ENCODE peak calls at places on chromosomes 2 and 18, in four cellular contexts. One of them, this sample, is unnamed.

GRCh38 chr2:23617167-23617787 is 232.3 kb downstream of the KLHL29 start:
- DNase-seq in mesendoderm: no peak
- DNase-seq in IMR-90: peak; percentile 64
- DNase-seq in H1: no peak
- DNase-seq in this sample: no peak

GRCh38 chr2:95670686-95671085 is 78.9 kb downstream of the TRIM43 start:
- DNase-seq in mesendoderm: no peak
- DNase-seq in IMR-90: no peak
- DNase-seq in H1: no peak
- DNase-seq in this sample: no peak

GRCh38 chr2:126902859-126903258 is 4.2 kb downstream of the TEX51 start:
- DNase-seq in mesendoderm: no peak
- DNase-seq in IMR-90: no peak
- DNase-seq in H1: no peak
- DNase-seq in this sample: no peak

GRCh38 chr2:66865161-66865560 is 430.2 kb downstream of the MEIS1 start:
- DNase-seq in mesendoderm: no peak
- DNase-seq in IMR-90: peak; percentile 61
- DNase-seq in H1: no peak
- DNase-seq in this sample: no peak

GRCh38 chr2:203790134-203790533 is 77.4 kb upstream of the CTLA4 start:
- DNase-seq in mesendoderm: no peak
- DNase-seq in IMR-90: peak; percentile 15
- DNase-seq in H1: no peak
- DNase-seq in this sample: no peak

GRCh38 chr2:30208453-30208852 is 22.9 kb upstream of the LBH start:
- DNase-seq in mesendoderm: peak; percentile 97
- DNase-seq in IMR-90: peak; percentile 82
- DNase-seq in H1: peak; percentile 57
- DNase-seq in this sample: peak; percentile 84

GRCh38 chr18:42641996-42642395 is 473.5 kb downstream of the RIT2 start:
- DNase-seq in mesendoderm: no peak
- DNase-seq in IMR-90: no peak
- DNase-seq in H1: no peak
- DNase-seq in this sample: no peak

GRCh38 chr2:147646999-147647588 is 197.7 kb upstream of the ACVR2A start:
- DNase-seq in mesendoderm: no peak
- DNase-seq in IMR-90: no peak
- DNase-seq in H1: no peak
- DNase-seq in this sample: no peak

GRCh38 chr2:240624011-240624949 is 1.0 kb upstream of the GPR35 start:
- DNase-seq in mesendoderm: no peak
- DNase-seq in IMR-90: no peak
- DNase-seq in H1: no peak
- DNase-seq in this sample: no peak

GRCh38 chr2:27638709-27639108 is 9.9 kb downstream of the GPN1 start:
- DNase-seq in mesendoderm: no peak
- DNase-seq in IMR-90: peak; percentile 90
- DNase-seq in H1: no peak
- DNase-seq in this sample: no peak

GRCh38 chr2:206856474-206856873 is 82.8 kb upstream of the CPO start:
- DNase-seq in mesendoderm: no peak
- DNase-seq in IMR-90: peak; percentile 50
- DNase-seq in H1: no peak
- DNase-seq in this sample: no peak

GRCh38 chr2:42084231-42084671 is 36.4 kb downstream of the PKDCC start:
- DNase-seq in mesendoderm: no peak
- DNase-seq in IMR-90: peak; percentile 84
- DNase-seq in H1: no peak
- DNase-seq in this sample: no peak

GRCh38 chr18:58584219-58585127 is 44.4 kb downstream of the ALPK2 start:
- DNase-seq in mesendoderm: peak; percentile 93
- DNase-seq in IMR-90: peak; percentile 48
- DNase-seq in H1: no peak
- DNase-seq in this sample: peak; percentile 47

GRCh38 chr2:203688798-203689197 is 17.6 kb upstream of the CD28 start:
- DNase-seq in mesendoderm: peak; percentile 63
- DNase-seq in IMR-90: peak; percentile 78
- DNase-seq in H1: no peak
- DNase-seq in this sample: no peak

GRCh38 chr2:42493885-42494433 is at the start of gene KCNG3:
- DNase-seq in mesendoderm: peak; percentile 82
- DNase-seq in IMR-90: peak; percentile 12
- DNase-seq in H1: peak; percentile 88
- DNase-seq in this sample: peak; percentile 79

GRCh38 chr2:98569197-98569793 is 39.0 kb downstream of the COA5 start:
- DNase-seq in mesendoderm: peak; percentile 61
- DNase-seq in IMR-90: no peak
- DNase-seq in H1: peak; percentile 96
- DNase-seq in this sample: peak; percentile 70

GRCh38 chr2:205763708-205764501 is 81.6 kb downstream of the NRP2 start:
- DNase-seq in mesendoderm: peak; percentile 93
- DNase-seq in IMR-90: peak; percentile 63
- DNase-seq in H1: peak; percentile 98
- DNase-seq in this sample: peak; percentile 95

GRCh38 chr2:27798948-27799645 is 27.6 kb downstream of the MRPL33 start:
- DNase-seq in mesendoderm: peak; percentile 99
- DNase-seq in IMR-90: peak; percentile 100
- DNase-seq in H1: peak; percentile 34
- DNase-seq in this sample: peak; percentile 65

GRCh38 chr18:44594779-44595467 is 85.8 kb upstream of the SETBP1 start:
- DNase-seq in mesendoderm: peak; percentile 79
- DNase-seq in IMR-90: peak; percentile 59
- DNase-seq in H1: no peak
- DNase-seq in this sample: no peak

GRCh38 chr18:44709297-44710117 is 28.8 kb downstream of the SETBP1 start:
- DNase-seq in mesendoderm: no peak
- DNase-seq in IMR-90: no peak
- DNase-seq in H1: no peak
- DNase-seq in this sample: no peak

GRCh38 chr18:62852851-62853250 is 137.5 kb downstream of the PHLPP1 start:
- DNase-seq in mesendoderm: no peak
- DNase-seq in IMR-90: peak; percentile 21
- DNase-seq in H1: no peak
- DNase-seq in this sample: no peak

GRCh38 chr18:63578357-63578958 is 8.7 kb upstream of the SERPINB13 start:
- DNase-seq in mesendoderm: peak; percentile 54
- DNase-seq in IMR-90: peak; percentile 36
- DNase-seq in H1: peak; percentile 64
- DNase-seq in this sample: peak; percentile 40

GRCh38 chr2:158904126-158904525 is 64.3 kb upstream of the TANC1 start:
- DNase-seq in mesendoderm: no peak
- DNase-seq in IMR-90: no peak
- DNase-seq in H1: no peak
- DNase-seq in this sample: no peak

GRCh38 chr2:128376241-128377041 is 57.8 kb upstream of the HS6ST1 start:
- DNase-seq in mesendoderm: no peak
- DNase-seq in IMR-90: no peak
- DNase-seq in H1: peak; percentile 36
- DNase-seq in this sample: no peak

GRCh38 chr2:73260338-73260984 is 23.8 kb downstream of the FBXO41 start:
- DNase-seq in mesendoderm: peak; percentile 77
- DNase-seq in IMR-90: peak; percentile 43
- DNase-seq in H1: peak; percentile 80
- DNase-seq in this sample: peak; percentile 83

GRCh38 chr18:25341861-25342260 is 10.1 kb downstream of the ZNF521 start:
- DNase-seq in mesendoderm: no peak
- DNase-seq in IMR-90: no peak
- DNase-seq in H1: no peak
- DNase-seq in this sample: no peak

GRCh38 chr2:173021939-173022371 is 53.7 kb upstream of the MAP3K20 start:
- DNase-seq in mesendoderm: no peak
- DNase-seq in IMR-90: peak; percentile 60
- DNase-seq in H1: no peak
- DNase-seq in this sample: no peak

GRCh38 chr2:163155279-163155883 is 316.8 kb upstream of the KCNH7 start:
- DNase-seq in mesendoderm: peak; percentile 46
- DNase-seq in IMR-90: peak; percentile 35
- DNase-seq in H1: no peak
- DNase-seq in this sample: no peak

GRCh38 chr18:8686556-8686955 is 18.8 kb upstream of the MTCL1 start:
- DNase-seq in mesendoderm: peak; percentile 59
- DNase-seq in IMR-90: no peak
- DNase-seq in H1: no peak
- DNase-seq in this sample: no peak

GRCh38 chr18:33212363-33212762 is 228.2 kb downstream of the CCDC178 start:
- DNase-seq in mesendoderm: no peak
- DNase-seq in IMR-90: no peak
- DNase-seq in H1: no peak
- DNase-seq in this sample: no peak

GRCh38 chr2:232707076-232707475 is 9.9 kb downstream of the GIGYF2 start:
- DNase-seq in mesendoderm: no peak
- DNase-seq in IMR-90: no peak
- DNase-seq in H1: no peak
- DNase-seq in this sample: no peak

GRCh38 chr2:167212054-167212648 is 323.9 kb downstream of the XIRP2 start:
- DNase-seq in mesendoderm: peak; percentile 45
- DNase-seq in IMR-90: peak; percentile 66
- DNase-seq in H1: no peak
- DNase-seq in this sample: no peak

DNA sequence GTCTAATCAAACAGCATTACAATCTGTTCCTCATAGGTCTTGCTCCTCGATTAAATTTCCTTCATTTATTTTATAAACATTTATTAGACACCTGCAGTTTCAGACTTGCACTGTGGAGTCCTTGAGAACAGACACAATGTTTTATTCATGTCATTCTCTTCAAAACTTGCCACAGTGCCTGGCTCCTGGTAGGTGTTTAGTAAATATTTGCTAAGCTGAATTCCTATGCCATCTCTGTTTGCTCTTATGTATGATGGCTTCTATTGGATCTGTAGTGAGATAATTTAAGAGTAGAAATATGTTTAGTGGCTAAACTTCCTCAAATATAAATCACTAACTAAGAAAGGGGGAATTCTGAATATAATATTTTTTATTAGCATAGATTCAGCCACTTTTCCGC is 61.4 kb downstream of the LRATD1 start:
- DNase-seq in mesendoderm: no peak
- DNase-seq in IMR-90: no peak
- DNase-seq in H1: no peak
- DNase-seq in this sample: no peak
- H3K56ac ChIP-seq in mesendoderm: no peak overlapping the region
- H3K56ac ChIP-seq in IMR-90: no peak overlapping the region
- H3K56ac ChIP-seq in H1: no peak overlapping the region
- H3K56ac ChIP-seq in this sample: no peak overlapping the region

GRCh38 chr2:116804901-116805300 is 1009.6 kb upstream of the DDX18 start:
- DNase-seq in mesendoderm: no peak
- DNase-seq in IMR-90: no peak
- DNase-seq in H1: no peak
- DNase-seq in this sample: no peak
- H3K56ac ChIP-seq in mesendoderm: no peak overlapping the region
- H3K56ac ChIP-seq in IMR-90: no peak overlapping the region
- H3K56ac ChIP-seq in H1: no peak overlapping the region
- H3K56ac ChIP-seq in this sample: no peak overlapping the region

DNA sequence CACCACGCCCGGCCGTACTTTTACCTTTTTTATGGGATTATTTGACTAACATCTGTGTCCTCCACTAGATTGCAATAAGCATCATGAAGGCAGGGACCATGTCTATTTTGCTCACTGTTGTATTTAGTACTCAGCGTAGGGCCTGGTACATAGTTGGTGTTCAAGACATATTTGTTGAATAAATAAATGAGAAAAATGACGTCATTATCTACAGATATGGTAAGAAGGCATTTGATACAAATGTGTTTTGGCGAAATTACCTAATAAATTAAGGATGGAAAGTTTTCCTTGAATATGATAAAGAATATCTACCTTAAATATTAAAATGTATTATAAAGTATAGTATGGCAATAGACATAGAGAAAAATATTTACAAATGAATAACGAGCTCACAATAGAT is 24.0 kb upstream of the FAM136A start:
- DNase-seq in mesendoderm: no peak
- DNase-seq in IMR-90: no peak
- DNase-seq in H1: no peak
- DNase-seq in this sample: no peak
- H3K56ac ChIP-seq in mesendoderm: no peak overlapping the region
- H3K56ac ChIP-seq in IMR-90: no peak overlapping the region
- H3K56ac ChIP-seq in H1: no peak overlapping the region
- H3K56ac ChIP-seq in this sample: no peak overlapping the region

DNA sequence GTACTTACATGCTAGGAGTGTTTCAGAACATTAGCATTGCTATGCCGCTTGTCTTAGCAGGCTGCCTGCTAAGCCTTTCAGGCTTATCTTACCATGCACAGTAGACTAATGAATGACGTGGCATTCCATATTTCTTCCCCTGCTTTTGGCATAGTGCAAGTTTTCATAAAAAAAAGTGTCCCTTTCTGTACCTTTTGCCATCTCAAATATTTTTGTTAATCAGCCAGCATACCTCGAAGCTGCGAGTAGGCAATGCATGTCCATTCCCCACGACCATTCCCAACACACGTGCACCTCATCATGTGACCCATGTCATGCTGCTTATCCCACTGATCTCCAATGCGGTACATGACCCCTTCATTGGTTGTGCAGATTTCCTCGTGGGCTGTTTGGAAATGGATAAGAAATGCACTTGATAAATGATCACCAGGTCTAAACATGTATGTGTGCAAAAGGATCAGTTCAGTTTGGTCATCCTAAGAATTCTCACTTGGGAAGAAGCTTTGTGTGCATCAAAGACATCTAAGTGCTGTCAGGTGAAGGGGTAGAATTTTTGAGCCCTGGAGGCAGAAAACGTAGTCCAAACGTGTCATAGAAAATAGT is 13.9 kb downstream of the FN1 start:
- DNase-seq in mesendoderm: no peak
- DNase-seq in IMR-90: no peak
- DNase-seq in H1: no peak
- DNase-seq in this sample: no peak
- H3K56ac ChIP-seq in mesendoderm: no peak overlapping the region
- H3K56ac ChIP-seq in IMR-90: no peak overlapping the region
- H3K56ac ChIP-seq in H1: no peak overlapping the region
- H3K56ac ChIP-seq in this sample: no peak overlapping the region

GRCh38 chr2:117378653-117379052 is 435.8 kb upstream of the DDX18 start:
- DNase-seq in mesendoderm: no peak
- DNase-seq in IMR-90: no peak
- DNase-seq in H1: no peak
- DNase-seq in this sample: no peak
- H3K56ac ChIP-seq in mesendoderm: no peak overlapping the region
- H3K56ac ChIP-seq in IMR-90: no peak overlapping the region
- H3K56ac ChIP-seq in H1: no peak overlapping the region
- H3K56ac ChIP-seq in this sample: no peak overlapping the region

This sample was measured in H9.